ENCODE peak calls at places on chromosomes 12 and 14, in nine cellular contexts. M is GM06990, G is HCT116, U is WTC11, N is AG08395, H is type B pancreatic cell, I is GM20000, P is mucosa of gallbladder, F is NCI-H1092. V is an unnamed sample.
A peak's percentile ranks its signal among the peaks of the same experiment; 100 is the strongest.

GRCh38 chr14:64115401-64115800 is 178.8 kb downstream of the ESR2 start:
- DNase-seq in I (no peak), P (no peak), U (no peak), N (no peak), G (no peak), H (no peak), F (no peak), M (no peak), V (no peak)

GRCh38 chr14:49935526-49935925 is 42.6 kb downstream of the ARF6 start:
- DNase-seq in I (no peak), N (no peak), P (peak; percentile 52), H (no peak), M (no peak), U (no peak), F (no peak), G (no peak), V (no peak)

GRCh38 chr14:64745511-64746041 is 41.4 kb downstream of the PLEKHG3 start:
- DNase-seq in F (no peak), N (peak; percentile 25), H (no peak), G (no peak), I (no peak), U (no peak), P (no peak), M (no peak), V (no peak)

GRCh38 chr12:46518729-46519128 is 146.2 kb upstream of the SLC38A2 start:
- DNase-seq in F (no peak), G (no peak), H (no peak), I (no peak), U (no peak), M (no peak), P (no peak), N (no peak), V (no peak)

GRCh38 chr12:66405395-66405794 is 103.1 kb downstream of the HELB start:
- DNase-seq in I (no peak), F (no peak), U (no peak), P (no peak), H (no peak), M (no peak), G (no peak), N (peak; percentile 44), V (no peak)

GRCh38 chr12:56724660-56724988 is 475 bp downstream of the NACA start:
- DNase-seq in F (no peak), G (no peak), H (no peak), N (no peak), U (no peak), I (no peak), M (no peak), P (no peak), V (no peak)

GRCh38 chr12:2858334-2858733 is 1.5 kb upstream of the TEX52 start:
- DNase-seq in H (no peak), M (no peak), N (no peak), I (no peak), F (no peak), U (no peak), G (no peak), P (no peak), V (no peak)

GRCh38 chr12:39224971-39225370 is 217.9 kb downstream of the KIF21A start:
- DNase-seq in G (no peak), F (no peak), I (no peak), N (no peak), H (no peak), P (no peak), U (no peak), M (no peak), V (no peak)

GRCh38 chr14:78612666-78613065 is 442.5 kb downstream of the NRXN3 start:
- DNase-seq in U (no peak), G (no peak), M (no peak), P (no peak), H (no peak), F (no peak), N (no peak), I (no peak), V (no peak)

V was measured in stromal cell of bone marrow.